ENCODE peak calls at places on chromosomes 13 and 19, in nine cellular contexts. G is fibroblast of lung, I is endothelial cell, R is astrocyte, J is progenitor cell of endocrine pancreas, E is pancreas, X is adrenal gland, L is fibroblast of the aortic adventitia, O is AG04450. N is an unnamed sample.

GRCh38 chr19:7676854-7677253 is at the start of gene MCEMP1:
- DNase-seq in G (no peak), I (no peak), R (no peak), J (no peak), E (no peak), X (no peak), L (no peak), O (no peak), N (no peak)

GRCh38 chr19:12995596-12996541 is 594 bp downstream of the NFIX start:
- DNase-seq in G (no peak), I (no peak), R (no peak), J (no peak), E (peak), X (peak), L (no peak), O (no peak), N (no peak)

GRCh38 chr13:48154671-48155070 is 59.8 kb upstream of the MED4 start:
- DNase-seq in G (no peak), I (no peak), R (no peak), J (no peak), E (no peak), X (no peak), L (no peak), O (no peak), N (no peak)

GRCh38 chr13:113461022-113461751 is 7.9 kb upstream of the ADPRHL1 start:
- DNase-seq in G (no peak), I (no peak), R (no peak), J (no peak), E (peak), X (no peak), L (no peak), O (no peak), N (no peak)

GRCh38 chr19:11166281-11167142 is 10.9 kb upstream of the SPC24 start:
- DNase-seq in G (no peak), I (no peak), R (no peak), J (no peak), E (no peak), X (no peak), L (peak), O (no peak), N (no peak)

GRCh38 chr13:60329221-60329983 is 67.6 kb upstream of the TDRD3 start:
- DNase-seq in G (peak), I (peak), R (peak), J (peak), E (no peak), X (peak), L (peak), O (no peak), N (no peak)

GRCh38 chr19:38559428-38560401 is 58.0 kb downstream of the MAP4K1 start:
- DNase-seq in G (peak), I (no peak), R (peak), J (no peak), E (no peak), X (no peak), L (no peak), O (no peak), N (no peak)

GRCh38 chr13:48457578-48458242 is 44.8 kb upstream of the LPAR6 start:
- DNase-seq in G (no peak), I (no peak), R (no peak), J (no peak), E (no peak), X (no peak), L (no peak), O (no peak), N (no peak)

GRCh38 chr13:46403851-46404731 is 17.0 kb upstream of the RUBCNL start:
- DNase-seq in G (no peak), I (no peak), R (no peak), J (no peak), E (no peak), X (no peak), L (no peak), O (no peak), N (no peak)

GRCh38 chr19:55355213-55355821 is 798 bp upstream of the COX6B2 start:
- DNase-seq in G (no peak), I (no peak), R (no peak), J (no peak), E (no peak), X (no peak), L (no peak), O (no peak), N (no peak)

GRCh38 chr13:101917833-101918755 is 465.6 kb downstream of the ITGBL1 start:
- DNase-seq in G (no peak), I (no peak), R (no peak), J (no peak), E (no peak), X (no peak), L (no peak), O (no peak), N (no peak)

GRCh38 chr13:69950160-69950559 is 157.5 kb upstream of the ATXN8OS start:
- DNase-seq in G (no peak), I (no peak), R (no peak), J (no peak), E (no peak), X (no peak), L (no peak), O (no peak), N (no peak)

GRCh38 chr19:35856546-35857149 is at the start of gene KIRREL2:
- DNase-seq in G (no peak), I (peak), R (no peak), J (peak), E (peak), X (no peak), L (no peak), O (no peak), N (no peak)

GRCh38 chr19:34254552-34255432 is at the start of gene GARRE1:
- DNase-seq in G (peak), I (peak), R (no peak), J (peak), E (peak), X (peak), L (no peak), O (no peak), N (peak)

GRCh38 chr19:43765109-43765876 is 10.5 kb upstream of the SMG9 start:
- DNase-seq in G (peak), I (no peak), R (peak), J (no peak), E (no peak), X (peak), L (peak), O (peak), N (no peak)

GRCh38 chr19:13783565-13784500 is 9.6 kb downstream of the C19orf53 start:
- DNase-seq in G (no peak), I (no peak), R (no peak), J (no peak), E (no peak), X (no peak), L (no peak), O (no peak), N (no peak)

GRCh38 chr19:46601318-46602224 is at the start of gene CALM3:
- DNase-seq in G (no peak), I (no peak), R (no peak), J (no peak), E (no peak), X (peak), L (no peak), O (no peak), N (no peak)

GRCh38 chr19:28316464-28316863 is 896.5 kb downstream of the UQCRFS1 start:
- DNase-seq in G (no peak), I (no peak), R (no peak), J (no peak), E (no peak), X (no peak), L (no peak), O (no peak), N (no peak)

GRCh38 chr19:49442354-49442753 is 1.0 kb upstream of the SLC17A7 start:
- DNase-seq in G (no peak), I (no peak), R (no peak), J (no peak), E (no peak), X (peak), L (no peak), O (no peak), N (no peak)

GRCh38 chr13:46386996-46387851 is at the start of gene RUBCNL:
- DNase-seq in G (peak), I (peak), R (no peak), J (peak), E (peak), X (peak), L (no peak), O (no peak), N (no peak)

GRCh38 chr13:42076309-42076713 is 27.9 kb downstream of the DGKH start:
- DNase-seq in G (no peak), I (no peak), R (no peak), J (no peak), E (no peak), X (no peak), L (no peak), O (no peak), N (no peak)

GRCh38 chr13:95929430-95929829 is 123.8 kb downstream of the UGGT2 start:
- DNase-seq in G (no peak), I (no peak), R (no peak), J (no peak), E (no peak), X (no peak), L (no peak), O (no peak), N (no peak)

GRCh38 chr13:93473441-93474270 is 247.0 kb downstream of the GPC6 start:
- DNase-seq in G (peak), I (no peak), R (peak), J (no peak), E (no peak), X (no peak), L (no peak), O (peak), N (no peak)

GRCh38 chr13:41916173-41916954 is 44.5 kb downstream of the VWA8 start:
- DNase-seq in G (peak), I (no peak), R (peak), J (no peak), E (no peak), X (no peak), L (peak), O (peak), N (no peak)

GRCh38 chr19:19643158-19644053 is at the start of gene GMIP:
- DNase-seq in G (peak), I (peak), R (no peak), J (peak), E (peak), X (peak), L (peak), O (no peak), N (peak)

GRCh38 chr13:97539651-97540230 is 105.8 kb downstream of the RAP2A start:
- DNase-seq in G (peak), I (no peak), R (peak), J (no peak), E (no peak), X (no peak), L (peak), O (no peak), N (no peak)

GRCh38 chr19:2759392-2759791 is 19.6 kb upstream of the SLC39A3 start:
- DNase-seq in G (no peak), I (no peak), R (no peak), J (no peak), E (no peak), X (no peak), L (no peak), O (no peak), N (no peak)

GRCh38 chr13:74136089-74136658 is 2.0 kb upstream of the KLF12 start:
- DNase-seq in G (peak), I (peak), R (peak), J (peak), E (peak), X (peak), L (peak), O (no peak), N (peak)

GRCh38 chr13:27137759-27138158 is 33.9 kb downstream of the USP12 start:
- DNase-seq in G (no peak), I (no peak), R (no peak), J (no peak), E (no peak), X (no peak), L (peak), O (no peak), N (no peak)

GRCh38 chr13:67880916-67881315 is 650.8 kb upstream of the PCDH9 start:
- DNase-seq in G (peak), I (no peak), R (peak), J (no peak), E (no peak), X (no peak), L (no peak), O (no peak), N (no peak)

DNA sequence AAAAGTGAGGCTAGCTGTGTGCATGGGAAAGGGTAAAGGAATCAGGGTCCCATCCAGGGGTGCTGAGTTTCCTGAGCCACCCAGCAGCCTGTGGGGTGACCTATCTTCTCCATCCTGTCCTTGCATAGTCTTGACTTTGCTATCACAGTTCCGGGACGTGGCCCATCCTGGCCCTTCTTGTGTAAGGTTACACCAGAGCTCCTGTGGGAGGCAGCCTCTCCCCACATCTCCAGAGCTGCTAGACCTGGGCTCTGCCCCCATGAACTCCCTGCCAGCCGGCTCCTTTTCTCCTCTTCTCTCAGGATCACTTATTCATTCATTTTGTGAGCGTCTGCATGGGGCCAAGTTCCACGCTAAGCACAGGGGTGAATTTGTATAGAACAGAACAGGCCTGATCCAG is 238.9 kb downstream of the TSHZ3 start:
- DNase-seq in G (peak), I (peak), R (peak), J (peak), E (no peak), X (no peak), L (peak), O (no peak), N (no peak)
- TF ChIP-seq CTCF in G (peak), I (no peak), R (no peak), J (peak), E (no peak), X (peak), L (peak), O (peak), N (peak)

GRCh38 chr19:54179921-54180452 is 7.0 kb upstream of the TMC4 start:
- DNase-seq in G (peak), I (peak), R (peak), J (peak), E (no peak), X (no peak), L (peak), O (no peak), N (peak)
- TF ChIP-seq CTCF in G (peak), I (peak), R (peak), J (peak), E (no peak), X (no peak), L (peak), O (peak), N (peak)

DNA sequence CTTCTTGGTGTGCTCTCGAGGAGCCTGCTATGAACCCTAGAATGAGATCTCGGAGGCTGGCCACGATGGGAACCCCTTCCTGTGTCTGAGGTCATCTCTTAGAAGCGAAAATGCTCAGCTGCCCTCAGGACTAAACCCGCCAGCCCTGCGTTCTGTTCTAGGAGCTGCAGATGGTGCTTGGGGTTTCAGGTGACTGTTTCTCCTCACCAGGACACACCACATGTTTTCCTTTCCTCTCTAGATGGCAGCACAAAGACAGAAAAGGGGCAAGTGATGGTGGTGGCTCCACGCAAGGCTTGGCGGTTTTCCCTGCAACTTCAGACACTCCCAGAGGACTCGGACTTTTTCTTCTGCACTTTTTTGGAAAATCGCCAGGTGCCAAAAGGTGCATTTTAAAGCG is 60.1 kb downstream of the RNASEH2B start:
- DNase-seq in G (peak), I (no peak), R (no peak), J (no peak), E (no peak), X (no peak), L (no peak), O (no peak), N (no peak)
- TF ChIP-seq CTCF in G (no peak), I (no peak), R (no peak), J (no peak), E (no peak), X (no peak), L (peak), O (no peak), N (no peak)

DNA sequence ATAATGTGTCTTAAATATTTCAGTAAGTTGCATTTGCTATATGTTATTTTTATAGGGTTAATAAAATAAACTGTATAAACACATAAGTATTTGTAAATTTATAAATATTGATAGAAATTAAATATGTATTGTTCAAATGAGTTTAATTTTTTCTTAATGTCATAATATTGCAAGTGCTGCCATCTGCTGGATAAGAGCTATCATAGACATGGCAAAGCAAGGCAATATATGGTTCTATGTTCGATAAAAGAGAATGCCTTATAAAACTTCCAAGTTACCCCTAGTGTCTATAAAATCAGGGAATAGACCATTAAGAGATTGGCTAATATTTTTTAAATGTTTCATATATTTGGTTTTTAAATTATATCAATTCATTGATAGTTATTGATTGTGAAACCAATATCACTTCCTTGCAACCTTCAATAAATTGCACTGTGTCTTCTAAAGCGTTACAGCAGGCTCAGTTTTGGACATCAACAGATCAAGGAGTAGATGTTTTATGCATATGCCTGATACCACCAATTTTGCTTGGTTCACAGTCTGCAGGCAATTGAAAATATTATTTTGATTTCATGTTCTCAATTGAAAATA is 29.0 kb upstream of the SLITRK6 start:
- DNase-seq in G (peak), I (no peak), R (peak), J (no peak), E (no peak), X (no peak), L (peak), O (peak), N (no peak)
- TF ChIP-seq CTCF in G (peak), I (peak), R (peak), J (peak), E (peak), X (peak), L (peak), O (peak), N (peak)

GRCh38 chr19:6022570-6023049 is 44.7 kb upstream of the RANBP3 start:
- DNase-seq in G (no peak), I (no peak), R (no peak), J (no peak), E (no peak), X (no peak), L (no peak), O (no peak), N (no peak)

GRCh38 chr19:6020166-6020967 is 42.4 kb upstream of the RANBP3 start:
- DNase-seq in G (no peak), I (no peak), R (no peak), J (peak), E (no peak), X (no peak), L (no peak), O (no peak), N (no peak)

GRCh38 chr19:6021878-6022569 is 44.1 kb upstream of the RANBP3 start:
- DNase-seq in G (peak), I (peak), R (peak), J (peak), E (peak), X (peak), L (peak), O (peak), N (peak)

GRCh38 chr19:6023085-6023682 is 45.2 kb upstream of the RANBP3 start:
- DNase-seq in G (peak), I (no peak), R (peak), J (no peak), E (peak), X (no peak), L (peak), O (no peak), N (no peak)

DNA sequence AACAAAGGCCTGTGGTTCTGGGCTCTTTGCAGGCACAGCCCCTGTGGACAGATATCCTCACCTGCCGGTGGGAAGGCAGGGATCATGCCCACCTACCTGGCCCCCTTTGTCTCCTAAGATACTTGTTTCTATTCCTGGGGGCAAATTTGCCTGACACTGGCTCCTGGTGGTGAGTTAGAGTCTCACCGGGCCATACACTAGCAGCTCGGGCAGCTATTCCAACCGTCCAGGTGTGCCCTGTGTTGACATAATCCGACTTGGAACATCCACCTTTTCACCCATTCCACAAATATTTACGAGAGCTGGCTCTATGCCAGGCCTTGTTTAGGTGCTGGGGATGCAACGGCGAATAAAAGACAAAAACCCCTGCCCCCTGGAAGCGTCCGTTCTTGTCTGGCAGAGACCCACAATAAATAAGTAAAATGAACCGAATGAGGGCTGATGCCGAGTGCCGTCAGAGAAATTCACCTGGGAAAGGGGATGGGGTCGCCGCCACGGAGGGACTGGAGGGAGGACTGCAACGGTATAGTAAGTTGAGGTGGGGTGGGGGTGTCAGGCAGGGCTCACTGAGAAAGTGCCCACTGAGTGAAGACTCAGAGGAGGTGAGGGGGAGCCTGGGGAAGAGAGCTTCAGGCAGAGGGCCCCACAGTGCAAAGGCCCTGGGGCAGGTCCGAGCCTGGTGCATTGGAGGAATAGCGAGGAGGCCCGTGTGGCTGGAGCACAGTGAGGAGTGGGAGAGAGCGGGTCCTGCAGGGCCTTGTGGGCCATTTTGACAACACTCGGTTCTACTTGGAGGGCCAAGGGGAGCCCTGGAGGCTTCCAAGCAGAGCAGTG is 43.2 kb upstream of the RANBP3 start:
- DNase-seq in G (no peak), I (no peak), R (no peak), J (no peak), E (peak), X (no peak), L (no peak), O (no peak), N (no peak)
- TF ChIP-seq CTCF in G (no peak), I (no peak), R (no peak), J (peak), E (no peak), X (no peak), L (no peak), O (no peak), N (no peak)

GRCh38 chr19:33192010-33192409 is 2.1 kb upstream of the LRP3 start:
- DNase-seq in G (no peak), I (no peak), R (no peak), J (no peak), E (peak), X (peak), L (no peak), O (no peak), N (no peak)
- TF ChIP-seq CTCF in G (peak), I (no peak), R (peak), J (peak), E (no peak), X (no peak), L (no peak), O (peak), N (peak)